ENCODE peak calls at places on chromosomes 4 and X, in eight cellular contexts. A is activated naive CD4-positive, alpha-beta T cell treated with anti-CD3 and anti-CD28 coated beads, Interleukin-2, amount 50 U/mL, for 16 hours; T is NCI-H82; X is AG09309; U is stimulated activated CD8-positive, alpha-beta memory T cell treated with anti-CD3 and anti-CD28 coated beads, Interleukin-7, amount 100 ng/mL, for 1 hour; M is vagina; Y is NCI-H1436; J is Caco-2. Z is an unnamed sample.

GRCh38 chrX:1462596-1463251 is 10.0 kb upstream of the ASMTL start:
- DNase-seq in A (peak; percentile 72), T (no peak), X (peak; percentile 51), U (no peak), M (peak; percentile 87), Y (no peak), J (no peak), Z (no peak)

GRCh38 chr4:109207060-109207459 is 95.4 kb downstream of the COL25A1 start:
- DNase-seq in A (no peak), T (peak; percentile 13), X (no peak), U (no peak), M (no peak), Y (no peak), J (no peak), Z (no peak)

GRCh38 chr4:38190717-38191178 is 230.6 kb downstream of the PTTG2 start:
- DNase-seq in A (no peak), T (no peak), X (peak; percentile 39), U (no peak), M (no peak), Y (no peak), J (no peak), Z (no peak)

GRCh38 chr4:163404570-163404969 is 60.9 kb downstream of the NPY5R start:
- DNase-seq in A (no peak), T (no peak), X (no peak), U (no peak), M (no peak), Y (no peak), J (no peak), Z (no peak)

GRCh38 chr4:184280591-184281071 is 63.0 kb upstream of the ENPP6 start:
- DNase-seq in A (no peak), T (no peak), X (no peak), U (no peak), M (peak; percentile 19), Y (no peak), J (no peak), Z (no peak)

GRCh38 chr4:8837181-8837811 is 34.3 kb downstream of the HMX1 start:
- DNase-seq in A (no peak), T (no peak), X (no peak), U (no peak), M (no peak), Y (no peak), J (no peak), Z (no peak)

GRCh38 chr4:40908297-40908696 is 158.5 kb downstream of the NSUN7 start:
- DNase-seq in A (no peak), T (no peak), X (no peak), U (no peak), M (no peak), Y (no peak), J (peak; percentile 22), Z (no peak)

GRCh38 chr4:77240469-77241066 is 83.6 kb downstream of the CCNG2 start:
- DNase-seq in A (peak; percentile 58), T (peak; percentile 80), X (no peak), U (peak; percentile 11), M (no peak), Y (peak; percentile 42), J (peak; percentile 78), Z (peak; percentile 69)

GRCh38 chr4:8084712-8085490 is 73.7 kb downstream of the ABLIM2 start:
- DNase-seq in A (no peak), T (peak; percentile 17), X (no peak), U (no peak), M (no peak), Y (no peak), J (no peak), Z (peak; percentile 56)

GRCh38 chr4:126731062-126731461 is 901.7 kb upstream of the INTU start:
- DNase-seq in A (no peak), T (no peak), X (no peak), U (no peak), M (no peak), Y (no peak), J (no peak), Z (no peak)

GRCh38 chr4:182655321-182655720 is 261.9 kb downstream of the DCTD start:
- DNase-seq in A (no peak), T (no peak), X (no peak), U (no peak), M (no peak), Y (no peak), J (no peak), Z (no peak)

GRCh38 chr4:170391066-170391754 is 301.5 kb upstream of the AADAT start:
- DNase-seq in A (no peak), T (no peak), X (no peak), U (no peak), M (no peak), Y (no peak), J (no peak), Z (no peak)

GRCh38 chr4:146981651-146982050 is 36.0 kb upstream of the TTC29 start:
- DNase-seq in A (no peak), T (no peak), X (no peak), U (no peak), M (no peak), Y (no peak), J (no peak), Z (no peak)

GRCh38 chr4:89486042-89486441 is 178.4 kb upstream of the GPRIN3 start:
- DNase-seq in A (no peak), T (peak; percentile 10), X (no peak), U (no peak), M (no peak), Y (no peak), J (no peak), Z (no peak)

Z was measured in Right ventricle myocardium inferior.